ENCODE peak calls at places on chromosomes 16 and 17, in six cellular contexts. O is left lung; G is mucosa of descending colon; I is adrenal gland; R is HepG2; Y is CD8-positive, alpha-beta T cell. E is an unnamed sample.
A peak's percentile ranks its signal among the peaks of the same experiment; 100 is the strongest.

GRCh38 chr16:3965781-3966582 is 85.5 kb upstream of the CREBBP start:
- DNase-seq in G (no peak), I (no peak), O (peak; percentile 20), R (no peak), Y (no peak), E (no peak)

GRCh38 chr16:52184336-52184735 is 362.6 kb downstream of the TOX3 start:
- DNase-seq in G (no peak), Y (no peak), I (no peak), O (no peak), R (no peak), E (no peak)

GRCh38 chr17:42016952-42017865 is at the start of gene DNAJC7:
- DNase-seq in Y (peak; percentile 73), R (peak; percentile 91), O (peak; percentile 95), I (peak; percentile 88), G (peak; percentile 91), E (peak; percentile 37)

GRCh38 chr17:57577751-57578607 is 167.1 kb downstream of the CCDC182 start:
- DNase-seq in R (peak; percentile 95), G (peak; percentile 29), I (peak; percentile 85), Y (no peak), O (no peak), E (no peak)

GRCh38 chr16:68085259-68086071 is at the start of gene NFATC3:
- DNase-seq in I (peak; percentile 99), O (peak; percentile 99), R (peak; percentile 96), G (peak; percentile 99), Y (peak; percentile 98), E (peak; percentile 61)

GRCh38 chr17:15914400-15915165 is 30.3 kb upstream of the ADORA2B start:
- DNase-seq in Y (no peak), R (no peak), O (no peak), I (no peak), G (no peak), E (no peak)

GRCh38 chr16:9820481-9821246 is 361.6 kb downstream of the GRIN2A start:
- DNase-seq in O (no peak), G (no peak), R (no peak), I (no peak), Y (no peak), E (no peak)

GRCh38 chr17:19302791-19303233 is 59.7 kb downstream of the B9D1 start:
- DNase-seq in O (no peak), I (peak; percentile 27), Y (no peak), G (no peak), R (no peak), E (no peak)

GRCh38 chr17:48552453-48553189 is 7.7 kb upstream of the HOXB2 start:
- DNase-seq in I (no peak), O (no peak), R (no peak), Y (no peak), G (no peak), E (no peak)

GRCh38 chr17:73342057-73342522 is 30.3 kb upstream of the CDC42EP4 start:
- DNase-seq in G (peak; percentile 42), R (no peak), O (peak; percentile 78), Y (no peak), I (peak; percentile 70), E (no peak)

GRCh38 chr17:78263736-78264340 is 32.4 kb downstream of the TMEM235 start:
- DNase-seq in R (no peak), G (no peak), I (no peak), Y (no peak), O (no peak), E (no peak)

GRCh38 chr17:49512296-49513043 is 17.4 kb downstream of the NGFR start:
- DNase-seq in I (no peak), Y (no peak), O (no peak), G (no peak), R (no peak), E (no peak)

GRCh38 chr17:7557825-7558543 is 566 bp upstream of the TNFSF13 start:
- DNase-seq in R (peak; percentile 52), Y (no peak), I (peak; percentile 95), O (peak; percentile 96), G (peak; percentile 93), E (no peak)

GRCh38 chr16:28865722-28866453 is 2.2 kb downstream of the SH2B1 start:
- DNase-seq in I (no peak), R (peak; percentile 51), G (no peak), O (no peak), Y (no peak), E (no peak)

GRCh38 chr16:28867241-28867640 is 3.6 kb downstream of the SH2B1 start:
- DNase-seq in R (no peak), I (no peak), Y (no peak), G (no peak), O (no peak), E (no peak)

GRCh38 chr16:28866454-28866804 is 2.8 kb downstream of the SH2B1 start:
- DNase-seq in I (no peak), Y (no peak), O (no peak), R (no peak), G (no peak), E (no peak)

GRCh38 chr16:28872952-28873351 is 5.3 kb upstream of the ATP2A1 start:
- DNase-seq in O (no peak), R (no peak), G (no peak), Y (no peak), I (no peak), E (no peak)

DNA sequence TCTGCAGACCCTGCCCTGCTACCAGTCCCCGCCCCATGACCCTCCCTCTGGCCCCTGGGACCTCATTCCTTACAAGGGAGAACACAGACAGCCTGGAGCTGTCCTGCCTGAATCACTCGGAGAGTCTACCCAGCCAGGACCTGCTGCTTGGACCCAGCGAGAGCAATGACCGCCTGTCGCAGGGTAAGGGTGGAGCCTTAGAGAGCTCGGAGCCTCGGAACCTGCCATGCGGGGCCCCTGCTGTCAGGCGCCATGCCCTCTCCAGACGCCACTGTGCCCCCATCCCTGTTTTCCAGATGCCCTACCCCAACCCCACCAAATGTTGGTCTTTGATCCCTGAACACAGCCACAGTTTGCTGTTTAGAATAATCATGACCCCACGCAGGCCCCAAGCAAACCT is 5.6 kb downstream of the SH2B1 start:
- DNase-seq in I (no peak), Y (no peak), O (no peak), G (no peak), R (no peak), E (no peak)
- H3K36me3 ChIP-seq in I (peaks cover 60% of the 10 kb centered on the region), Y (peaks cover 19% of the 10 kb centered on the region), O (peaks cover 82% of the 10 kb centered on the region), G (no peaks in the 10 kb centered on the region), R (peaks cover 66% of the 10 kb centered on the region), E (peaks cover 35% of the 10 kb centered on the region)

GRCh38 chr17:2397247-2398171 is 3.4 kb downstream of the MNT start:
- DNase-seq in I (no peak), Y (no peak), R (no peak), G (no peak), O (peak; percentile 39), E (no peak)
- H3K4me3 ChIP-seq in I (peak overlapping the region; percentile 47), Y (no peak overlapping the region), R (peak overlapping the region; percentile 81), G (no peak overlapping the region), O (peak overlapping the region; percentile 92), E (peak overlapping the region; percentile 27)

GRCh38 chr17:12667299-12667958 is 1.7 kb downstream of the MYOCD start:
- DNase-seq in I (no peak), G (peak; percentile 49), O (no peak), Y (no peak), R (peak; percentile 62), E (no peak)
- TF ChIP-seq CTCF in I (no peak), G (no peak), O (no peak), Y (no peak), R (peak; percentile 66), E (peak; percentile 55)

GRCh38 chr16:66740010-66740409 is 11.4 kb downstream of the DYNC1LI2 start:
- DNase-seq in O (no peak), Y (no peak), I (no peak), R (peak; percentile 39), G (peak; percentile 64), E (no peak)
- H3K36me3 ChIP-seq in O (peaks cover 91% of the 10 kb centered on the region), Y (peaks cover 30% of the 10 kb centered on the region), I (peaks cover 64% of the 10 kb centered on the region), R (peaks cover 89% of the 10 kb centered on the region), G (peaks cover 5% of the 10 kb centered on the region), E (peaks cover 13% of the 10 kb centered on the region)

DNA sequence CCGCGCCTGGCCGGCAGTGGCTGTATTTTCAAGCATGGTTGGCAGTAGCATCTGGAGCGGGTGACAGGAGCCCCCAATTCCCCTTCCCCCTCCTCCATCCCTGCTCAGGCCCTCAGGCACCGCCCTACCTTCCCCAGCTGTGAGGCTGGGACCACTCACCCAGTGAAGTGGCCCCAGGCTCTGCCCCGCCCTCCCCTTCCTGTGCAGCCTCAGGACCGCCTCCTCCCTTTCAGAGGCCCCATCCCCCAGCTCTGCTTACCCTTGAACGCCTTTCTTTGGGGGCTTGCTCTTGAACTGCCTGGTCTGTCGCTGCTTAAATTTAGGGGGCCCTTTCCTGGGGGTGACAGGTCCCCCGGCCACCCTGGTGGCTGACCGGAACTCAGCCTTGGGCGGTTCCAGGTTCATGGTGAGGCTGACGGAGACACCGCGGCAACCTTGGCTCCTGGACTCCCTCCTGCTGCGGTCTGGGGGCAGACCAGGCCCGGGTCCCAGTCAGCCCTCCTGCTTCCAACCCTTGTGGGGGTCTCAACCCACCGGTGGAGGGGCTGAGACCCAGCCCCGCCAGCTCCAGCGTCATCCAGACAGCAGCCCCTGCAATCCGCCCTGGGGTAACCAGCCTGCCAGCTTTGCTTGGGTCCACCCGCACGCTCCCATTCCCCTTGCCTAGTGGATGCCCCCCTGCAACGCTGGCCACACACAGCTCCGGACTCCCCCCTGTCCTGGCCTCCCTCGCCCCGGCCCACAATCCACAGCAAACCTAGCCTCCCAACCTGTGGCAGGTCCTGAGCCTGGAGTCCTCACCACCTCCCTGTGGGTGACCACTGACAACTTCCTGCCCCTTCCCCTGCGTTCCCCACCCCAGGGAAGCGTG is 3.2 kb downstream of the PDE6G start:
- DNase-seq in O (no peak), R (no peak), I (no peak), G (no peak), Y (no peak), E (no peak)
- H3K4me3 ChIP-seq in O (peak overlapping the region; percentile 26), R (peak overlapping the region; percentile 48), I (no peak overlapping the region), G (no peak overlapping the region), Y (peak overlapping the region; percentile 52), E (no peak overlapping the region)

GRCh38 chr16:23156946-23157460 is 7.8 kb upstream of the USP31 start:
- DNase-seq in Y (no peak), I (no peak), R (no peak), G (no peak), O (no peak), E (no peak)

GRCh38 chr16:23158114-23158513 is 8.9 kb upstream of the USP31 start:
- DNase-seq in I (no peak), R (no peak), G (no peak), O (no peak), Y (no peak), E (no peak)

GRCh38 chr16:23152386-23153178 is 3.3 kb upstream of the USP31 start:
- DNase-seq in G (no peak), Y (no peak), O (no peak), R (no peak), I (no peak), E (no peak)

GRCh38 chr16:23156110-23156509 is 6.9 kb upstream of the USP31 start:
- DNase-seq in R (no peak), G (no peak), I (no peak), Y (no peak), O (no peak), E (no peak)

GRCh38 chr16:23155445-23156049 is 6.3 kb upstream of the USP31 start:
- DNase-seq in G (peak; percentile 40), R (no peak), I (peak; percentile 28), O (no peak), Y (no peak), E (no peak)
- TF ChIP-seq CTCF in G (no peak), R (peak; percentile 78), I (no peak), O (no peak), Y (no peak), E (peak; percentile 33)

GRCh38 chr17:1053661-1054360 is 56.9 kb downstream of the TIMM22 start:
- DNase-seq in O (no peak), R (no peak), I (no peak), Y (no peak), G (no peak), E (no peak)
- H3K36me3 ChIP-seq in O (peaks cover 71% of the 10 kb centered on the region), R (peaks cover 3% of the 10 kb centered on the region), I (peaks cover 50% of the 10 kb centered on the region), Y (peaks cover 33% of the 10 kb centered on the region), G (no peaks in the 10 kb centered on the region), E (peaks cover 24% of the 10 kb centered on the region)

E was measured in BJ.